ENCODE peak calls at places on chromosomes 12 and 14, in nine cellular contexts. V, F, Q, D, T, I, Y, P and S are unnamed samples.

GRCh38 chr14:102998393-102998792 is 59.0 kb downstream of the CDC42BPB start:
- DNase-seq in V (no peak), F (no peak), Q (no peak), D (peak), T (no peak), I (no peak), Y (no peak), P (no peak), S (no peak)

GRCh38 chr14:53663709-53664108 is 292.9 kb downstream of the BMP4 start:
- DNase-seq in V (no peak), F (no peak), Q (no peak), D (peak), T (no peak), I (peak), Y (peak), P (peak), S (no peak)

GRCh38 chr12:90322006-90322405 is 613.4 kb upstream of the ATP2B1 start:
- DNase-seq in V (no peak), F (no peak), Q (no peak), D (peak), T (no peak), I (no peak), Y (no peak), P (peak), S (no peak)

GRCh38 chr12:80413462-80413861 is 30.6 kb upstream of the PTPRQ start:
- DNase-seq in V (no peak), F (no peak), Q (no peak), D (no peak), T (no peak), I (no peak), Y (peak), P (no peak), S (no peak)

GRCh38 chr12:7091660-7092228 is 501 bp downstream of the C1R start:
- DNase-seq in V (no peak), F (peak), Q (no peak), D (no peak), T (no peak), I (peak), Y (no peak), P (peak), S (no peak)

GRCh38 chr14:105852378-105853088 is 326.1 kb downstream of the TMEM121 start:
- DNase-seq in V (no peak), F (no peak), Q (no peak), D (no peak), T (no peak), I (no peak), Y (no peak), P (no peak), S (no peak)

GRCh38 chr14:29710015-29710414 is 217.6 kb downstream of the PRKD1 start:
- DNase-seq in V (no peak), F (no peak), Q (no peak), D (no peak), T (no peak), I (no peak), Y (peak), P (peak), S (no peak)

GRCh38 chr14:102184678-102185040 is 45.0 kb downstream of the WDR20 start:
- DNase-seq in V (no peak), F (no peak), Q (no peak), D (peak), T (no peak), I (no peak), Y (no peak), P (no peak), S (no peak)

GRCh38 chr14:104247336-104248202 is 109.2 kb downstream of the KIF26A start:
- DNase-seq in V (no peak), F (no peak), Q (no peak), D (no peak), T (no peak), I (no peak), Y (no peak), P (no peak), S (no peak)

GRCh38 chr14:74245292-74245691 is 6.0 kb downstream of the VSX2 start:
- DNase-seq in V (no peak), F (no peak), Q (no peak), D (no peak), T (no peak), I (no peak), Y (no peak), P (no peak), S (no peak)

GRCh38 chr12:5051913-5052312 is 8.2 kb downstream of the KCNA5 start:
- DNase-seq in V (no peak), F (no peak), Q (no peak), D (no peak), T (no peak), I (no peak), Y (no peak), P (no peak), S (no peak)

GRCh38 chr14:54691525-54692260 is 124.8 kb downstream of the SAMD4A start:
- DNase-seq in V (peak), F (peak), Q (peak), D (peak), T (no peak), I (peak), Y (peak), P (peak), S (no peak)

GRCh38 chr12:48350249-48351021 is at the start of gene ZNF641:
- DNase-seq in V (peak), F (peak), Q (peak), D (peak), T (peak), I (peak), Y (peak), P (peak), S (peak)

GRCh38 chr14:64875350-64875749 is 4.4 kb downstream of the SPTB start:
- DNase-seq in V (no peak), F (no peak), Q (no peak), D (no peak), T (no peak), I (no peak), Y (no peak), P (no peak), S (no peak)

GRCh38 chr12:82069931-82070514 is 288.2 kb downstream of the CCDC59 start:
- DNase-seq in V (no peak), F (no peak), Q (no peak), D (no peak), T (no peak), I (no peak), Y (no peak), P (no peak), S (no peak)

GRCh38 chr14:69708586-69709169 is 58.3 kb upstream of the SRSF5 start:
- DNase-seq in V (no peak), F (no peak), Q (no peak), D (no peak), T (no peak), I (no peak), Y (peak), P (no peak), S (no peak)

GRCh38 chr12:6952860-6953416 is 1.8 kb downstream of the PTPN6 start:
- DNase-seq in V (no peak), F (no peak), Q (no peak), D (no peak), T (no peak), I (peak), Y (no peak), P (no peak), S (no peak)

GRCh38 chr14:106605548-106606448 is 1079.4 kb downstream of the TMEM121 start:
- DNase-seq in V (peak), F (no peak), Q (peak), D (no peak), T (no peak), I (peak), Y (peak), P (no peak), S (no peak)

GRCh38 chr14:38982837-38983236 is 120.2 kb downstream of the SEC23A start:
- DNase-seq in V (no peak), F (no peak), Q (no peak), D (no peak), T (no peak), I (no peak), Y (no peak), P (no peak), S (no peak)

GRCh38 chr12:56128669-56129209 is 672 bp downstream of the ESYT1 start:
- DNase-seq in V (no peak), F (peak), Q (no peak), D (peak), T (no peak), I (no peak), Y (no peak), P (peak), S (no peak)

GRCh38 chr12:24222968-24223367 is 273.5 kb upstream of the SOX5 start:
- DNase-seq in V (no peak), F (no peak), Q (no peak), D (peak), T (peak), I (no peak), Y (no peak), P (peak), S (no peak)

GRCh38 chr12:3041558-3042164 is 35.5 kb upstream of the TSPAN9 start:
- DNase-seq in V (peak), F (peak), Q (peak), D (peak), T (peak), I (no peak), Y (peak), P (peak), S (peak)

DNA sequence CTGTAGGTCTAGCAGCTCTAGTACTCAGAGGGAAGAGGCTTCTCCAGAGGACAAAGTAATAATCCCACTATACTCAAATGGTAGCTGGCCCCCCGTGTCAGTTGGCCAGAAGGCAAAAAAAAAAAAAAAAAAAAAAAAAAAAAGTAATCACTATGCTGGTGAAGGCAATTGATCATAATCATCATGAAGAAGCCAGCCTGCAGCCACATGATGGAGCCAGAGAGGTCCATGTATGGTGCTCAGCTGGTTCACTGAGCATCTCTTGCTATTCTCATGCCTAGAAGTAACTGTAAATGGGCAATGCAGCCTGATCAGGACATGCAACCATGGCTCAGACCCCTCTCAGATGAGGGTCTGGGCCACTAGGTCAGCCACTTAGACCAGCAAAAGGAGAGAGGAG is 378.8 kb downstream of the MED13L start:
- DNase-seq in V (no peak), F (no peak), Q (no peak), D (no peak), T (no peak), I (no peak), Y (no peak), P (no peak), S (no peak)
- TF ChIP-seq CTCF in V (no peak), F (no peak), Q (no peak), D (peak), T (no peak), I (no peak), Y (no peak), P (no peak), S (no peak)

DNA sequence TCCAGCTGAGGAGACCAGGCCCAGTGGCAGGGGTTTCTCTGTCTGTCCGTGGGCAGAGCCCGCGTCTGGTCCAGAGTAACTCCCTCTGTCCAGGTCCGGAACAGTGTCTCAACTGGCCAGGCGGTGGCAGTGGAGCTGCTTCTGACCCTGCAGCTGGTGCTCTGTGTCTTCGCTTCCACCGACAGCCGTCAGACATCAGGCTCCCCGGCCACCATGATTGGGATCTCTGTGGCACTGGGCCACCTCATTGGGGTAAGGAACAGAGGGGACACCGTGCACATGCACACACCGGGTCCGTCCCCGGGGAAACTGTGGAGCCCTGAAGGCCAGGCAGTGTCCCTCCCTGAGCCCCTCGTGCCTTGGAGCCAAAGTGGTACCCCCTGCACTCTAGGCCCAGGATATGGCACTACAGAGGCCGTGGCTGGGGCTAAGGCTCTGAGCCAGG is 1.5 kb downstream of the AQP6 start:
- DNase-seq in V (no peak), F (peak), Q (no peak), D (peak), T (peak), I (peak), Y (no peak), P (peak), S (no peak)
- TF ChIP-seq CTCF in V (no peak), F (peak), Q (no peak), D (peak), T (peak), I (peak), Y (no peak), P (peak), S (peak)

GRCh38 chr12:95848575-95849388 is 10.0 kb upstream of the SNRPF start:
- DNase-seq in V (no peak), F (no peak), Q (no peak), D (peak), T (no peak), I (no peak), Y (peak), P (peak), S (no peak)
- TF ChIP-seq CTCF in V (no peak), F (no peak), Q (no peak), D (peak), T (peak), I (peak), Y (no peak), P (peak), S (peak)

DNA sequence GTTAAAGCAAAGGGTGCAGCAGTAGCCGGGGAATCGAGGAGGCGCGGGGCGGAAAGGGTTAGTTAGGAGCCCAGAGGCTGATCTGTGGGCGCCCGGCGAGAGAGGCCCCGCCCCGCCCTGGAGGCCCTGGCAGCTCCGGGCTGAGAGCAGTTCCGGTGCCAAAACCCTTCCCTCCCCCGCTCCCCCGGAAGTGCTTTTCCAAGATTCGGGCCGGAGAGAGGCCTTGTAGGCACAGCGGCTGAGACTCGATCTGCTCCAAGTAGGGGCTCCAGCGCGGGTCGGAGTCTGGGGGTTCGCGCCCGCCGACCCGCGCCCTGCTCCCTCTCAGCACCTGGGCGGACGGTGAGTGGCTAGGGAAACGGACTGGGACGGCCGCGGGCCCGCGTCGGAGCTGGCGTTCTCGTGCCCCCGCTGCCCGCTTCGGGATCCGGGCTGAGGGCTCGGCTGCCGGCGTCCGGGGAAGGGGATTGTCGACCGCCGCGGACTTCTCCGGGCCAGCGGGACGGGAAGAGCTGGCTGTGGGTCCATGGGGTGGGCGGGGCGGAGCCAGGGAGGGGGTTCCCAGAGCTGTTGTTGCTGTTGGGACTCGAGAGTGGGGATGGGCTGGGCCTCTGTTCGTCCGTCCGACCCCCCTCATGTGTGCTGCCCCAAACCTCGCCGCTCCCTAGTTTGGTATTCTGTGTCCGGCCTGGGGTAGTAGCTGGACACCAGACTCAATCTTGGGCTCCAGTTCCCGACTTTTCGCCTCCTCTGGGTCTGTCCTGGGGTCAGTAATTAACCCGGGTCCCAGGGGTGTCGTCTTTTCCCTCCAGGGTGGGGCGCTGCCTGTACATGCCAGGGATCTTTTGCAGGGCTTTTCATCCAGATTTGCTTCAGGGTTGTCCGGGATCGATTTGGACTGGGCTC is at the start of gene FRS2:
- DNase-seq in V (peak), F (peak), Q (peak), D (peak), T (peak), I (peak), Y (peak), P (peak), S (peak)
- TF ChIP-seq CTCF in V (no peak), F (peak), Q (no peak), D (peak), T (peak), I (peak), Y (peak), P (peak), S (peak)

GRCh38 chr12:121230538-121230907 is 20.6 kb downstream of the P2RX4 start:
- DNase-seq in V (no peak), F (no peak), Q (no peak), D (no peak), T (no peak), I (no peak), Y (no peak), P (no peak), S (no peak)
- TF ChIP-seq CTCF in V (no peak), F (no peak), Q (no peak), D (no peak), T (no peak), I (peak), Y (no peak), P (no peak), S (no peak)

GRCh38 chr12:124392271-124392990 is 97.5 kb downstream of the RFLNA start:
- DNase-seq in V (peak), F (peak), Q (no peak), D (peak), T (no peak), I (no peak), Y (no peak), P (peak), S (no peak)
- TF ChIP-seq CTCF in V (no peak), F (no peak), Q (no peak), D (peak), T (peak), I (peak), Y (no peak), P (peak), S (no peak)

GRCh38 chr14:67620217-67620789 is 583 bp downstream of the ARG2 start:
- DNase-seq in V (no peak), F (no peak), Q (no peak), D (no peak), T (no peak), I (no peak), Y (peak), P (peak), S (no peak)
- TF ChIP-seq CTCF in V (no peak), F (no peak), Q (no peak), D (no peak), T (no peak), I (no peak), Y (no peak), P (no peak), S (no peak)

DNA sequence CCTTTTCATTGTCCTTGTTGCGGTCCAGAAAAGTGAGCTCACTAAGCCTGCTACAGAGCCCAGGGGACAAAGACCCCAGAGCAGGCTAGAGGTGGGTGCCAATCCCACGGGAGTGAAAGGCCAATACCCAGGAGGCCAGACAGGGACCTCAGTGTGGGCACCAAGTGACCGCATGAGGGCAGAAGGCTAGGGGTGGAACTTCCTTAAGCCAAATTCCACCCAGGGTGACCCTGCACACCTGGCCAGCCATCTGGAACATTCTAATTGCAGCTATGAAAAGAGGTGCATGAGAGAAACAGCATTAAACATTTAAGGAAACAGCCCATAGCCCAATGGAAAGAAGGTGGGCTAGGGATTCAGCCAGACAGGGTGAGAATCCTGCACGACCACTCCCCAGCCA is 19.4 kb downstream of the GLTP start:
- DNase-seq in V (no peak), F (no peak), Q (no peak), D (no peak), T (no peak), I (no peak), Y (no peak), P (no peak), S (no peak)
- TF ChIP-seq CTCF in V (no peak), F (no peak), Q (no peak), D (no peak), T (no peak), I (no peak), Y (no peak), P (no peak), S (no peak)